ENCODE peak calls at places on chromosomes 13 and 19, in nine cellular contexts. Z, P, F, C, T, D, X, J and S are unnamed samples.

GRCh38 chr19:32067686-32068085 is 277.7 kb upstream of the ZNF507 start:
- DNase-seq in Z (no peak), P (no peak), F (no peak), C (no peak), T (no peak), D (no peak), X (no peak), J (no peak), S (no peak)

GRCh38 chr19:36084231-36085009 is 26.5 kb upstream of the OVOL3 start:
- DNase-seq in Z (no peak), P (no peak), F (no peak), C (no peak), T (no peak), D (no peak), X (no peak), J (no peak), S (no peak)

GRCh38 chr13:61664821-61665705 is 249.4 kb upstream of the PCDH20 start:
- DNase-seq in Z (no peak), P (no peak), F (no peak), C (no peak), T (no peak), D (no peak), X (no peak), J (peak), S (no peak)

GRCh38 chr13:47519626-47520025 is 481.4 kb downstream of the SUCLA2 start:
- DNase-seq in Z (no peak), P (peak), F (no peak), C (no peak), T (no peak), D (no peak), X (no peak), J (no peak), S (no peak)

GRCh38 chr13:41610426-41610825 is 153.1 kb downstream of the RGCC start:
- DNase-seq in Z (peak), P (peak), F (no peak), C (peak), T (no peak), D (no peak), X (no peak), J (peak), S (no peak)

GRCh38 chr13:40666058-40666904 is at the start of gene FOXO1:
- DNase-seq in Z (peak), P (peak), F (peak), C (peak), T (peak), D (peak), X (peak), J (peak), S (peak)

GRCh38 chr19:47881757-47882156 is 4.4 kb downstream of the SULT2A1 start:
- DNase-seq in Z (no peak), P (no peak), F (no peak), C (no peak), T (no peak), D (no peak), X (no peak), J (no peak), S (no peak)

GRCh38 chr13:52012512-52012836 is 276 bp downstream of the ALG11 start:
- DNase-seq in Z (no peak), P (no peak), F (no peak), C (no peak), T (no peak), D (no peak), X (no peak), J (no peak), S (no peak)